ENCODE peak calls at places on chromosome 2, in seven cellular contexts. I is kidney, V is natural killer cell, C is foreskin fibroblast, T is cardiac muscle cell, D is Calu3, X is astrocyte of the spinal cord. L is an unnamed sample.

GRCh38 chr2:124558277-124558676 is 533.2 kb downstream of the CNTNAP5 start:
- DNase-seq in I (no peak), V (no peak), C (no peak), T (peak; percentile 12), D (no peak), X (no peak), L (no peak)

GRCh38 chr2:160300203-160300602 is 100.1 kb upstream of the ITGB6 start:
- DNase-seq in I (no peak), V (no peak), C (peak; percentile 36), T (no peak), D (no peak), X (no peak), L (no peak)

GRCh38 chr2:57371186-57371585 is 675.4 kb upstream of the VRK2 start:
- DNase-seq in I (no peak), V (no peak), C (no peak), T (peak; percentile 4), D (no peak), X (no peak), L (no peak)

GRCh38 chr2:206324869-206325268 is 50.4 kb downstream of the ZDBF2 start:
- DNase-seq in I (no peak), V (no peak), C (no peak), T (no peak), D (no peak), X (no peak), L (no peak)

GRCh38 chr2:226376516-226377180 is 423.0 kb downstream of the IRS1 start:
- DNase-seq in I (no peak), V (no peak), C (peak; percentile 27), T (no peak), D (no peak), X (peak; percentile 34), L (no peak)

GRCh38 chr2:70888389-70888924 is 47.2 kb upstream of the ATP6V1B1 start:
- DNase-seq in I (no peak), V (peak; percentile 12), C (no peak), T (no peak), D (no peak), X (no peak), L (no peak)

GRCh38 chr2:150939087-150939486 is 322.6 kb downstream of the RBM43 start:
- DNase-seq in I (no peak), V (no peak), C (no peak), T (peak; percentile 39), D (no peak), X (no peak), L (no peak)

GRCh38 chr2:2149379-2149778 is 181.7 kb downstream of the MYT1L start:
- DNase-seq in I (no peak), V (no peak), C (no peak), T (no peak), D (no peak), X (no peak), L (no peak)

GRCh38 chr2:112644155-112644932 is 1.4 kb upstream of the SLC20A1 start:
- DNase-seq in I (no peak), V (no peak), C (no peak), T (no peak), D (peak; percentile 20), X (no peak), L (no peak)

GRCh38 chr2:70717431-70718038 is 50.5 kb downstream of the ADD2 start:
- DNase-seq in I (no peak), V (no peak), C (no peak), T (no peak), D (no peak), X (no peak), L (no peak)

GRCh38 chr2:66538291-66538690 is 103.4 kb downstream of the MEIS1 start:
- DNase-seq in I (no peak), V (no peak), C (peak; percentile 54), T (no peak), D (no peak), X (no peak), L (no peak)

GRCh38 chr2:132037527-132038178 is 124.1 kb downstream of the ANKRD30BL start:
- DNase-seq in I (peak; percentile 59), V (no peak), C (peak; percentile 11), T (peak; percentile 52), D (peak; percentile 14), X (peak; percentile 5), L (no peak)

GRCh38 chr2:137383391-137383790 is 580.9 kb upstream of the HNMT start:
- DNase-seq in I (no peak), V (no peak), C (no peak), T (no peak), D (no peak), X (no peak), L (no peak)

GRCh38 chr2:154452906-154453493 is 245.5 kb upstream of the KCNJ3 start:
- DNase-seq in I (no peak), V (no peak), C (peak; percentile 10), T (no peak), D (no peak), X (peak; percentile 7), L (no peak)

GRCh38 chr2:241064008-241064801 is 37.9 kb downstream of the MTERF4 start:
- DNase-seq in I (peak; percentile 90), V (no peak), C (peak; percentile 44), T (no peak), D (peak; percentile 79), X (no peak), L (no peak)

GRCh38 chr2:183919926-183920325 is 678.4 kb upstream of the ZNF804A start:
- DNase-seq in I (no peak), V (no peak), C (no peak), T (no peak), D (no peak), X (no peak), L (no peak)

GRCh38 chr2:32688511-32688910 is 60.7 kb downstream of the TTC27 start:
- DNase-seq in I (no peak), V (no peak), C (peak; percentile 57), T (no peak), D (no peak), X (peak; percentile 61), L (no peak)

GRCh38 chr2:206657087-206657486 is 14.8 kb downstream of the FAM237A start:
- DNase-seq in I (no peak), V (no peak), C (no peak), T (no peak), D (no peak), X (no peak), L (no peak)

GRCh38 chr2:40242315-40242714 is 209.6 kb downstream of the SLC8A1 start:
- DNase-seq in I (no peak), V (no peak), C (no peak), T (no peak), D (no peak), X (no peak), L (no peak)

GRCh38 chr2:113198790-113199612 is 25.2 kb downstream of the PSD4 start:
- DNase-seq in I (peak; percentile 94), V (peak; percentile 61), C (peak; percentile 92), T (peak; percentile 84), D (peak; percentile 94), X (peak; percentile 67), L (peak; percentile 68)

GRCh38 chr2:222609391-222609790 is 46.5 kb downstream of the FARSB start:
- DNase-seq in I (no peak), V (no peak), C (peak; percentile 46), T (no peak), D (no peak), X (no peak), L (no peak)

GRCh38 chr2:120344991-120345975 is 653 bp upstream of the INHBB start:
- DNase-seq in I (no peak), V (no peak), C (peak; percentile 53), T (peak; percentile 40), D (peak; percentile 19), X (no peak), L (no peak)

GRCh38 chr2:8371653-8372052 is 310.2 kb upstream of the ID2 start:
- DNase-seq in I (no peak), V (no peak), C (no peak), T (no peak), D (no peak), X (no peak), L (no peak)

DNA sequence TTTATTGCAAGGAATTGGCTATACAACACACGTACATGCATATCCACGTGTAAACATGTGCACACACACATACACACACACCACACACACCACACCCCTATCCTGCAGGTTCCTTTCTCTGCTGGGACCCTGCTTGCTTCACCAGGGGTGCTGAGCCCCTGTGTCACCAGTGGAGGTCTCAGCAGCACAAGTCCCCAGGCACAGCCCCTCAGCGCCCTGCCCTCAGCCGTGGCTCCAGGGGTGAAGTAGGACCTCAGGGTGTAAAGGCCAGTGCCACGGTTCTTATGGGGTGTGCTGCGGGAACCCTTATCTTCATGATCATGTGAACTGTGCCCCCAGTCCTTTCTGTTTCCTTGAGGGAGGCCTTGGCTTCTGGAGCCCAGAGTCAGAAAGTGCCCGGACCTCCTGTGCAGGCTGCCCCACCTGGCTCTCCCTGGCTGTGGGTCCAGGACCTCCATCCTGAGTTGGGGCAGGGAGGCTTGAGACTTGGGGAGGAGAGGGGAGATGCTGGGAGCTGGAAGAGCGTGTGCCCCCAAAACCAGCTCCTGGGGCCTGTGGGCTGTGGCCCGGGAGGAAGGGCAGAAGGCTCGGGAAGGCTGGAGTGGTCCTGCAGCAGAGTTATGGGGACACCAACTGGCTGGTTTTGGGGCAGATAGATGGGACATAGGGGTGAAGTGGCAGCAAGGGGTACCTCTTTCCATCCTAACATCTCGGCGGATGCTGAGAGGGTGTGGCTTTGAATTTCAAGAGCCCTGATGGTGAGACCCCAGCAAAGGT is 20.3 kb upstream of the KLF11 start:
- DNase-seq in I (peak; percentile 37), V (no peak), C (no peak), T (no peak), D (no peak), X (no peak), L (no peak)
- TF ChIP-seq CTCF in I (no peak), V (no peak), C (peak; percentile 6), T (no peak), D (no peak), X (peak; percentile 10), L (peak; percentile 32)

GRCh38 chr2:15797946-15798281 is 142.4 kb upstream of the MYCN start:
- DNase-seq in I (no peak), V (no peak), C (no peak), T (no peak), D (no peak), X (no peak), L (no peak)

GRCh38 chr2:15795426-15795825 is 144.9 kb upstream of the MYCN start:
- DNase-seq in I (no peak), V (no peak), C (no peak), T (no peak), D (no peak), X (no peak), L (no peak)

GRCh38 chr2:15798716-15799431 is 141.5 kb upstream of the MYCN start:
- DNase-seq in I (no peak), V (no peak), C (no peak), T (no peak), D (no peak), X (no peak), L (no peak)

GRCh38 chr2:15796543-15796942 is 143.8 kb upstream of the MYCN start:
- DNase-seq in I (no peak), V (no peak), C (no peak), T (no peak), D (no peak), X (no peak), L (no peak)

GRCh38 chr2:15797231-15797945 is 143.0 kb upstream of the MYCN start:
- DNase-seq in I (no peak), V (no peak), C (no peak), T (no peak), D (peak; percentile 41), X (no peak), L (no peak)
- TF ChIP-seq CTCF in I (peak; percentile 24), V (no peak), C (no peak), T (no peak), D (peak; percentile 38), X (no peak), L (peak; percentile 14)

GRCh38 chr2:238158807-238159539 is at the start of gene ERFE:
- DNase-seq in I (peak; percentile 73), V (peak; percentile 55), C (peak; percentile 74), T (peak; percentile 70), D (peak; percentile 76), X (no peak), L (peak; percentile 86)
- TF ChIP-seq CTCF in I (peak; percentile 15), V (peak; percentile 47), C (peak; percentile 9), T (peak; percentile 36), D (peak; percentile 83), X (peak; percentile 50), L (peak; percentile 40)

GRCh38 chr2:233129351-233129978 is 69.3 kb downstream of the INPP5D start:
- DNase-seq in I (no peak), V (no peak), C (no peak), T (no peak), D (peak; percentile 16), X (no peak), L (no peak)
- TF ChIP-seq CTCF in I (no peak), V (no peak), C (no peak), T (peak; percentile 38), D (peak; percentile 19), X (peak; percentile 22), L (peak; percentile 14)